ENCODE peak calls at places on chromosomes 2 and 18, in seven cellular contexts. One of them, this sample, is unnamed.

GRCh38 chr18:79789901-79790885 is 7.5 kb upstream of the KCNG2 start:
- DNase-seq in A549: no peak
- DNase-seq in stomach: no peak
- DNase-seq in GM23338: no peak
- DNase-seq in sigmoid colon: peak; percentile 40
- DNase-seq in left lung: peak; percentile 51
- DNase-seq in CD8-positive, alpha-beta T cell: no peak
- DNase-seq in this sample: no peak

GRCh38 chr2:42238644-42239288 is 69.6 kb downstream of the EML4 start:
- DNase-seq in stomach: peak; percentile 62
- DNase-seq in left lung: no peak
- DNase-seq in A549: peak; percentile 76
- DNase-seq in sigmoid colon: no peak
- DNase-seq in GM23338: peak; percentile 79
- DNase-seq in CD8-positive, alpha-beta T cell: peak; percentile 54
- DNase-seq in this sample: no peak

GRCh38 chr2:27723372-27724144 is 48.0 kb upstream of the MRPL33 start:
- DNase-seq in sigmoid colon: peak; percentile 88
- DNase-seq in left lung: no peak
- DNase-seq in stomach: peak; percentile 79
- DNase-seq in CD8-positive, alpha-beta T cell: no peak
- DNase-seq in GM23338: peak; percentile 93
- DNase-seq in A549: peak; percentile 92
- DNase-seq in this sample: no peak

GRCh38 chr2:200483729-200484198 is 26.1 kb downstream of the KCTD18 start:
- DNase-seq in GM23338: peak; percentile 88
- DNase-seq in stomach: peak; percentile 66
- DNase-seq in sigmoid colon: no peak
- DNase-seq in left lung: peak; percentile 85
- DNase-seq in A549: peak; percentile 71
- DNase-seq in CD8-positive, alpha-beta T cell: no peak
- DNase-seq in this sample: no peak

GRCh38 chr2:38486213-38487026 is 109.3 kb upstream of the ATL2 start:
- DNase-seq in stomach: no peak
- DNase-seq in sigmoid colon: no peak
- DNase-seq in left lung: no peak
- DNase-seq in GM23338: no peak
- DNase-seq in A549: no peak
- DNase-seq in CD8-positive, alpha-beta T cell: no peak
- DNase-seq in this sample: no peak

GRCh38 chr2:230170532-230170931 is 49.3 kb downstream of the SP110 start:
- DNase-seq in GM23338: no peak
- DNase-seq in A549: no peak
- DNase-seq in left lung: no peak
- DNase-seq in sigmoid colon: no peak
- DNase-seq in stomach: peak; percentile 58
- DNase-seq in CD8-positive, alpha-beta T cell: no peak
- DNase-seq in this sample: no peak

GRCh38 chr2:62499430-62500060 is 6.5 kb downstream of the TMEM17 start:
- DNase-seq in stomach: no peak
- DNase-seq in A549: no peak
- DNase-seq in CD8-positive, alpha-beta T cell: no peak
- DNase-seq in left lung: no peak
- DNase-seq in GM23338: no peak
- DNase-seq in sigmoid colon: no peak
- DNase-seq in this sample: no peak

GRCh38 chr18:70028734-70029133 is 81.1 kb upstream of the CD226 start:
- DNase-seq in CD8-positive, alpha-beta T cell: no peak
- DNase-seq in sigmoid colon: no peak
- DNase-seq in A549: no peak
- DNase-seq in stomach: no peak
- DNase-seq in left lung: no peak
- DNase-seq in GM23338: no peak
- DNase-seq in this sample: no peak

GRCh38 chr2:216181351-216181750 is 72.2 kb downstream of the XRCC5 start:
- DNase-seq in left lung: no peak
- DNase-seq in stomach: no peak
- DNase-seq in CD8-positive, alpha-beta T cell: no peak
- DNase-seq in sigmoid colon: no peak
- DNase-seq in GM23338: no peak
- DNase-seq in A549: no peak
- DNase-seq in this sample: no peak

GRCh38 chr2:217929757-217930707 is 72.8 kb downstream of the TNS1 start:
- DNase-seq in stomach: no peak
- DNase-seq in A549: no peak
- DNase-seq in left lung: peak; percentile 62
- DNase-seq in GM23338: no peak
- DNase-seq in CD8-positive, alpha-beta T cell: no peak
- DNase-seq in sigmoid colon: peak; percentile 95
- DNase-seq in this sample: no peak
- H3K4me1 ChIP-seq in stomach: peaks cover 75% of the 10 kb centered on the region
- H3K4me1 ChIP-seq in A549: peaks cover 65% of the 10 kb centered on the region
- H3K4me1 ChIP-seq in left lung: peaks cover 90% of the 10 kb centered on the region
- H3K4me1 ChIP-seq in GM23338: peaks cover 7% of the 10 kb centered on the region
- H3K4me1 ChIP-seq in CD8-positive, alpha-beta T cell: no peaks in the 10 kb centered on the region
- H3K4me1 ChIP-seq in sigmoid colon: peaks cover 100% of the 10 kb centered on the region
- H3K4me1 ChIP-seq in this sample: peaks cover 100% of the 10 kb centered on the region

GRCh38 chr2:66582364-66582974 is 147.5 kb downstream of the MEIS1 start:
- DNase-seq in CD8-positive, alpha-beta T cell: no peak
- DNase-seq in GM23338: peak; percentile 27
- DNase-seq in A549: no peak
- DNase-seq in left lung: no peak
- DNase-seq in stomach: no peak
- DNase-seq in sigmoid colon: peak; percentile 70
- DNase-seq in this sample: no peak
- H3K4me3 ChIP-seq in CD8-positive, alpha-beta T cell: no peak overlapping the region
- H3K4me3 ChIP-seq in GM23338: peak overlapping the region; percentile 61
- H3K4me3 ChIP-seq in A549: no peak overlapping the region
- H3K4me3 ChIP-seq in left lung: no peak overlapping the region
- H3K4me3 ChIP-seq in stomach: peak overlapping the region; percentile 27
- H3K4me3 ChIP-seq in sigmoid colon: peak overlapping the region; percentile 51
- H3K4me3 ChIP-seq in this sample: peak overlapping the region; percentile 49

DNA sequence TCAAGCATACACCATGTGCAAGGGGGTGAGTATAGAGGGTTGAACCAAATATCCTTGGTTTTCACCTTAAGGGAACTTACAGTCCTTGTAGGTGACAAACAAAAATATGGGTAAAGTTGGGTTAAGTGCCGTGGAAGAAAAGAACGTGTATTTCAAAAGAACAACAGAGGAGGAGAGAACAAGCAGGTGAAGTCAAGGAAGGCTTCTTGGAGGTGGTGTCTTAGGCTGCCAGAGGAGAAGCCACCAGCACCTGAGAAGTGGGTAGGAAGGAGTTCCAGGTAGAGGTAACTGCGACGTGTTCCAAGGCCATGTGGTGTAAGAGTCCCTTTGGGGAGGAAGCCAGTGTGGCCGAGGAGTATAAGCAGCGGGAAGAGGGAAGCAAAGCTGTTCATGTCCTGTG is 27.2 kb downstream of the CABLES1 start:
- DNase-seq in sigmoid colon: no peak
- DNase-seq in GM23338: no peak
- DNase-seq in stomach: no peak
- DNase-seq in left lung: no peak
- DNase-seq in A549: no peak
- DNase-seq in CD8-positive, alpha-beta T cell: no peak
- DNase-seq in this sample: no peak
- H3K4me1 ChIP-seq in sigmoid colon: no peaks in the 10 kb centered on the region
- H3K4me1 ChIP-seq in GM23338: peaks cover 20% of the 10 kb centered on the region
- H3K4me1 ChIP-seq in stomach: no peaks in the 10 kb centered on the region
- H3K4me1 ChIP-seq in left lung: no peaks in the 10 kb centered on the region
- H3K4me1 ChIP-seq in A549: peaks cover 14% of the 10 kb centered on the region
- H3K4me1 ChIP-seq in CD8-positive, alpha-beta T cell: no peaks in the 10 kb centered on the region
- H3K4me1 ChIP-seq in this sample: peaks cover 19% of the 10 kb centered on the region

GRCh38 chr2:222290371-222290690 is 8.5 kb downstream of the PAX3 start:
- DNase-seq in left lung: no peak
- DNase-seq in A549: no peak
- DNase-seq in sigmoid colon: no peak
- DNase-seq in CD8-positive, alpha-beta T cell: no peak
- DNase-seq in GM23338: no peak
- DNase-seq in stomach: no peak
- DNase-seq in this sample: no peak
- H3K4me3 ChIP-seq in left lung: no peak overlapping the region
- H3K4me3 ChIP-seq in A549: no peak overlapping the region
- H3K4me3 ChIP-seq in sigmoid colon: no peak overlapping the region
- H3K4me3 ChIP-seq in CD8-positive, alpha-beta T cell: no peak overlapping the region
- H3K4me3 ChIP-seq in GM23338: peak overlapping the region; percentile 44
- H3K4me3 ChIP-seq in stomach: no peak overlapping the region
- H3K4me3 ChIP-seq in this sample: no peak overlapping the region

GRCh38 chr2:233360771-233361176 is 6.5 kb downstream of the DGKD start:
- DNase-seq in left lung: no peak
- DNase-seq in stomach: no peak
- DNase-seq in sigmoid colon: no peak
- DNase-seq in GM23338: peak; percentile 33
- DNase-seq in A549: no peak
- DNase-seq in CD8-positive, alpha-beta T cell: no peak
- DNase-seq in this sample: no peak

GRCh38 chr2:233358864-233359386 is 4.6 kb downstream of the DGKD start:
- DNase-seq in left lung: no peak
- DNase-seq in A549: no peak
- DNase-seq in GM23338: no peak
- DNase-seq in stomach: no peak
- DNase-seq in CD8-positive, alpha-beta T cell: no peak
- DNase-seq in sigmoid colon: no peak
- DNase-seq in this sample: no peak

GRCh38 chr2:233359823-233360222 is 5.5 kb downstream of the DGKD start:
- DNase-seq in sigmoid colon: no peak
- DNase-seq in left lung: no peak
- DNase-seq in CD8-positive, alpha-beta T cell: no peak
- DNase-seq in GM23338: no peak
- DNase-seq in stomach: no peak
- DNase-seq in A549: no peak
- DNase-seq in this sample: no peak

GRCh38 chr2:233362742-233363141 is 8.4 kb downstream of the DGKD start:
- DNase-seq in A549: no peak
- DNase-seq in left lung: no peak
- DNase-seq in stomach: no peak
- DNase-seq in CD8-positive, alpha-beta T cell: no peak
- DNase-seq in sigmoid colon: no peak
- DNase-seq in GM23338: no peak
- DNase-seq in this sample: no peak

GRCh38 chr2:233361298-233361697 is 7.0 kb downstream of the DGKD start:
- DNase-seq in GM23338: no peak
- DNase-seq in stomach: no peak
- DNase-seq in left lung: no peak
- DNase-seq in sigmoid colon: no peak
- DNase-seq in CD8-positive, alpha-beta T cell: no peak
- DNase-seq in A549: no peak
- DNase-seq in this sample: no peak
- H3K4me1 ChIP-seq in GM23338: no peaks in the 10 kb centered on the region
- H3K4me1 ChIP-seq in stomach: peaks cover 10% of the 10 kb centered on the region
- H3K4me1 ChIP-seq in left lung: peaks cover 28% of the 10 kb centered on the region
- H3K4me1 ChIP-seq in sigmoid colon: peaks cover 47% of the 10 kb centered on the region
- H3K4me1 ChIP-seq in CD8-positive, alpha-beta T cell: peaks cover 39% of the 10 kb centered on the region
- H3K4me1 ChIP-seq in A549: peaks cover 52% of the 10 kb centered on the region
- H3K4me1 ChIP-seq in this sample: peaks cover 10% of the 10 kb centered on the region

GRCh38 chr2:225495706-225496105 is 96.2 kb downstream of the NYAP2 start:
- DNase-seq in sigmoid colon: no peak
- DNase-seq in left lung: no peak
- DNase-seq in GM23338: no peak
- DNase-seq in CD8-positive, alpha-beta T cell: no peak
- DNase-seq in A549: no peak
- DNase-seq in stomach: no peak
- DNase-seq in this sample: no peak

GRCh38 chr2:225494100-225494459 is 94.6 kb downstream of the NYAP2 start:
- DNase-seq in A549: no peak
- DNase-seq in sigmoid colon: no peak
- DNase-seq in left lung: no peak
- DNase-seq in CD8-positive, alpha-beta T cell: no peak
- DNase-seq in GM23338: no peak
- DNase-seq in stomach: no peak
- DNase-seq in this sample: no peak

GRCh38 chr2:225496548-225496947 is 97.0 kb downstream of the NYAP2 start:
- DNase-seq in sigmoid colon: no peak
- DNase-seq in left lung: no peak
- DNase-seq in A549: no peak
- DNase-seq in GM23338: no peak
- DNase-seq in stomach: no peak
- DNase-seq in CD8-positive, alpha-beta T cell: no peak
- DNase-seq in this sample: no peak

GRCh38 chr2:225493420-225494099 is 94.0 kb downstream of the NYAP2 start:
- DNase-seq in sigmoid colon: no peak
- DNase-seq in CD8-positive, alpha-beta T cell: no peak
- DNase-seq in A549: no peak
- DNase-seq in left lung: no peak
- DNase-seq in GM23338: no peak
- DNase-seq in stomach: no peak
- DNase-seq in this sample: no peak

DNA sequence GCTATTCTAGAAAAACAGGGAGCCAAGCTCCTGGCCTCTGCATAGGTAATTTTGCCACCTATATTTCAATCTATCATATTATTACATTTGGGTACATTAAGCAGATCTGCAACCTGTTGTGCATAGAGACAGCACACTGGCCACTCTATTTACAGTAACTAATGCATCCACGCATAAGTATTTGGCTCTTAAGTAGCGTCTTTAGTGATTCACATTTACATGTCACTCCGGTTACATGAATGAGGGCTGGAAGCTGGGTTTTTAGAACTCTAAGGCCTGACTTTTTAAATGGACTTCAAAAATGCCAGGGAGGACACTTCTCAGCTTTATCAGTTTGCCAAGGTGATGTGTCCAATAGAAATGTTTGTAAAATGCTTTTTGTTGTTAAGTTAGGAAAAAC is 97.7 kb downstream of the NYAP2 start:
- DNase-seq in CD8-positive, alpha-beta T cell: no peak
- DNase-seq in GM23338: peak; percentile 55
- DNase-seq in A549: no peak
- DNase-seq in sigmoid colon: no peak
- DNase-seq in left lung: no peak
- DNase-seq in stomach: no peak
- DNase-seq in this sample: no peak
- H3K4me3 ChIP-seq in CD8-positive, alpha-beta T cell: no peak overlapping the region
- H3K4me3 ChIP-seq in GM23338: no peak overlapping the region
- H3K4me3 ChIP-seq in A549: no peak overlapping the region
- H3K4me3 ChIP-seq in sigmoid colon: no peak overlapping the region
- H3K4me3 ChIP-seq in left lung: no peak overlapping the region
- H3K4me3 ChIP-seq in stomach: no peak overlapping the region
- H3K4me3 ChIP-seq in this sample: no peak overlapping the region

GRCh38 chr2:100856732-100857131 is 36.8 kb downstream of the NPAS2 start:
- DNase-seq in left lung: no peak
- DNase-seq in sigmoid colon: no peak
- DNase-seq in stomach: no peak
- DNase-seq in CD8-positive, alpha-beta T cell: no peak
- DNase-seq in GM23338: no peak
- DNase-seq in A549: no peak
- DNase-seq in this sample: no peak
- H3K4me1 ChIP-seq in left lung: no peaks in the 10 kb centered on the region
- H3K4me1 ChIP-seq in sigmoid colon: no peaks in the 10 kb centered on the region
- H3K4me1 ChIP-seq in stomach: no peaks in the 10 kb centered on the region
- H3K4me1 ChIP-seq in CD8-positive, alpha-beta T cell: no peaks in the 10 kb centered on the region
- H3K4me1 ChIP-seq in GM23338: no peaks in the 10 kb centered on the region
- H3K4me1 ChIP-seq in A549: peaks cover 94% of the 10 kb centered on the region
- H3K4me1 ChIP-seq in this sample: peaks cover 16% of the 10 kb centered on the region